ENCODE peak calls at places on chromosomes 12 and 14, in five cellular contexts. X is C1 segment of cervical spinal cord, H is hypothalamus, Z is NCI-H2081, G is amniotic stem cell. D is an unnamed sample.

GRCh38 chr12:118526255-118527095 is 150.1 kb downstream of the SUDS3 start:
- DNase-seq in Z (no peak), H (no peak), X (no peak), G (no peak), D (no peak)

GRCh38 chr12:122064034-122064777 is 14.3 kb upstream of the MLXIP start:
- DNase-seq in G (peak; percentile 27), Z (peak; percentile 63), H (peak; percentile 56), X (no peak), D (peak; percentile 95)

GRCh38 chr14:101397206-101397605 is 164.1 kb upstream of the DIO3 start:
- DNase-seq in H (no peak), G (no peak), X (no peak), Z (no peak), D (no peak)

GRCh38 chr14:100538566-100539318 is 48.5 kb downstream of the BEGAIN start:
- DNase-seq in H (no peak), Z (no peak), G (no peak), X (no peak), D (no peak)

GRCh38 chr12:65462506-65462905 is 184.0 kb downstream of the MSRB3 start:
- DNase-seq in G (no peak), Z (no peak), X (no peak), H (no peak), D (no peak)

GRCh38 chr14:26993541-26993940 is 395.7 kb upstream of the NOVA1 start:
- DNase-seq in G (no peak), Z (no peak), H (no peak), X (no peak), D (no peak)

GRCh38 chr14:77208266-77208978 is 26.8 kb downstream of the TMEM63C start:
- DNase-seq in Z (peak; percentile 69), H (peak; percentile 11), X (no peak), G (no peak), D (peak; percentile 93)

GRCh38 chr14:102999227-102999895 is 58.0 kb downstream of the CDC42BPB start:
- DNase-seq in H (no peak), G (no peak), Z (no peak), X (no peak), D (no peak)

GRCh38 chr14:90274808-90275454 is 18.6 kb downstream of the PSMC1 start:
- DNase-seq in Z (no peak), G (no peak), X (no peak), H (no peak), D (no peak)

GRCh38 chr12:40622246-40622838 is 69.9 kb upstream of the CNTN1 start:
- DNase-seq in G (no peak), X (no peak), H (no peak), Z (peak; percentile 62), D (no peak)

GRCh38 chr14:81341405-81342180 is 58.5 kb downstream of the STON2 start:
- DNase-seq in X (no peak), H (no peak), Z (peak; percentile 11), G (no peak), D (no peak)

GRCh38 chr14:57486767-57487379 is 6.8 kb downstream of the CCDC198 start:
- DNase-seq in G (no peak), X (no peak), Z (peak; percentile 46), H (no peak), D (peak; percentile 68)

D was measured in HTR-8/SVneo.